ENCODE peak calls at places on chromosome 9, in ten cellular contexts. One of them, this sample, is unnamed.

GRCh38 chr9:14313951-14314423 is at the start of gene NFIB:
- DNase-seq in OCI-LY7: peak
- DNase-seq in colonic mucosa: peak
- DNase-seq in ovary: peak
- DNase-seq in Peyer's patch: no peak
- DNase-seq in mammary epithelial cell: peak
- DNase-seq in AG04450: no peak
- DNase-seq in cardiac muscle cell: peak
- DNase-seq in endodermal cell: no peak
- DNase-seq in K562: peak
- DNase-seq in this sample: no peak

GRCh38 chr9:73667749-73668148 is 516.1 kb downstream of the ANXA1 start:
- DNase-seq in K562: no peak
- DNase-seq in mammary epithelial cell: peak
- DNase-seq in colonic mucosa: no peak
- DNase-seq in endodermal cell: no peak
- DNase-seq in AG04450: no peak
- DNase-seq in Peyer's patch: no peak
- DNase-seq in cardiac muscle cell: no peak
- DNase-seq in ovary: no peak
- DNase-seq in OCI-LY7: no peak
- DNase-seq in this sample: no peak

GRCh38 chr9:98575379-98576346 is 133.1 kb downstream of the GABBR2 start:
- DNase-seq in cardiac muscle cell: no peak
- DNase-seq in ovary: no peak
- DNase-seq in mammary epithelial cell: peak
- DNase-seq in endodermal cell: peak
- DNase-seq in colonic mucosa: no peak
- DNase-seq in OCI-LY7: peak
- DNase-seq in Peyer's patch: no peak
- DNase-seq in AG04450: peak
- DNase-seq in K562: peak
- DNase-seq in this sample: no peak

GRCh38 chr9:134395727-134396257 is 69.5 kb downstream of the RXRA start:
- DNase-seq in cardiac muscle cell: no peak
- DNase-seq in mammary epithelial cell: no peak
- DNase-seq in K562: no peak
- DNase-seq in colonic mucosa: no peak
- DNase-seq in AG04450: no peak
- DNase-seq in endodermal cell: no peak
- DNase-seq in OCI-LY7: no peak
- DNase-seq in Peyer's patch: no peak
- DNase-seq in ovary: no peak
- DNase-seq in this sample: no peak

GRCh38 chr9:95505676-95506437 is 10.9 kb downstream of the PTCH1 start:
- DNase-seq in endodermal cell: peak
- DNase-seq in OCI-LY7: peak
- DNase-seq in colonic mucosa: peak
- DNase-seq in AG04450: no peak
- DNase-seq in cardiac muscle cell: peak
- DNase-seq in Peyer's patch: no peak
- DNase-seq in K562: peak
- DNase-seq in mammary epithelial cell: peak
- DNase-seq in ovary: peak
- DNase-seq in this sample: no peak

GRCh38 chr9:130561056-130561455 is 18.3 kb upstream of the FUBP3 start:
- DNase-seq in Peyer's patch: no peak
- DNase-seq in AG04450: no peak
- DNase-seq in endodermal cell: no peak
- DNase-seq in ovary: no peak
- DNase-seq in cardiac muscle cell: no peak
- DNase-seq in K562: no peak
- DNase-seq in OCI-LY7: no peak
- DNase-seq in colonic mucosa: no peak
- DNase-seq in mammary epithelial cell: peak
- DNase-seq in this sample: no peak

GRCh38 chr9:124594673-124595072 is 87.5 kb upstream of the NR5A1 start:
- DNase-seq in AG04450: no peak
- DNase-seq in Peyer's patch: no peak
- DNase-seq in colonic mucosa: no peak
- DNase-seq in ovary: no peak
- DNase-seq in endodermal cell: no peak
- DNase-seq in K562: no peak
- DNase-seq in OCI-LY7: no peak
- DNase-seq in cardiac muscle cell: peak
- DNase-seq in mammary epithelial cell: no peak
- DNase-seq in this sample: no peak

GRCh38 chr9:127972316-127972871 is 8.4 kb downstream of the EEIG1 start:
- DNase-seq in mammary epithelial cell: no peak
- DNase-seq in K562: no peak
- DNase-seq in AG04450: no peak
- DNase-seq in ovary: peak
- DNase-seq in colonic mucosa: no peak
- DNase-seq in endodermal cell: peak
- DNase-seq in OCI-LY7: no peak
- DNase-seq in cardiac muscle cell: no peak
- DNase-seq in Peyer's patch: no peak
- DNase-seq in this sample: no peak

GRCh38 chr9:15250013-15250412 is 57.0 kb downstream of the TTC39B start:
- DNase-seq in OCI-LY7: no peak
- DNase-seq in AG04450: no peak
- DNase-seq in cardiac muscle cell: peak
- DNase-seq in ovary: no peak
- DNase-seq in mammary epithelial cell: no peak
- DNase-seq in K562: no peak
- DNase-seq in colonic mucosa: no peak
- DNase-seq in endodermal cell: peak
- DNase-seq in Peyer's patch: no peak
- DNase-seq in this sample: no peak

GRCh38 chr9:109498195-109499060 is at the start of gene PTPN3:
- DNase-seq in mammary epithelial cell: peak
- DNase-seq in OCI-LY7: no peak
- DNase-seq in endodermal cell: peak
- DNase-seq in K562: no peak
- DNase-seq in ovary: no peak
- DNase-seq in Peyer's patch: no peak
- DNase-seq in cardiac muscle cell: peak
- DNase-seq in colonic mucosa: peak
- DNase-seq in AG04450: no peak
- DNase-seq in this sample: no peak

GRCh38 chr9:109497193-109498165 is 628 bp downstream of the PTPN3 start:
- DNase-seq in Peyer's patch: no peak
- DNase-seq in OCI-LY7: no peak
- DNase-seq in cardiac muscle cell: peak
- DNase-seq in endodermal cell: peak
- DNase-seq in K562: no peak
- DNase-seq in ovary: no peak
- DNase-seq in AG04450: no peak
- DNase-seq in mammary epithelial cell: peak
- DNase-seq in colonic mucosa: peak
- DNase-seq in this sample: no peak

GRCh38 chr9:109500421-109500974 is 2.4 kb upstream of the PTPN3 start:
- DNase-seq in Peyer's patch: no peak
- DNase-seq in ovary: no peak
- DNase-seq in colonic mucosa: no peak
- DNase-seq in endodermal cell: no peak
- DNase-seq in AG04450: no peak
- DNase-seq in mammary epithelial cell: no peak
- DNase-seq in cardiac muscle cell: no peak
- DNase-seq in OCI-LY7: no peak
- DNase-seq in K562: no peak
- DNase-seq in this sample: no peak

GRCh38 chr9:109499061-109499630 is 1.0 kb upstream of the PTPN3 start:
- DNase-seq in K562: no peak
- DNase-seq in Peyer's patch: no peak
- DNase-seq in colonic mucosa: no peak
- DNase-seq in ovary: no peak
- DNase-seq in AG04450: no peak
- DNase-seq in endodermal cell: no peak
- DNase-seq in cardiac muscle cell: no peak
- DNase-seq in mammary epithelial cell: no peak
- DNase-seq in OCI-LY7: no peak
- DNase-seq in this sample: no peak

DNA sequence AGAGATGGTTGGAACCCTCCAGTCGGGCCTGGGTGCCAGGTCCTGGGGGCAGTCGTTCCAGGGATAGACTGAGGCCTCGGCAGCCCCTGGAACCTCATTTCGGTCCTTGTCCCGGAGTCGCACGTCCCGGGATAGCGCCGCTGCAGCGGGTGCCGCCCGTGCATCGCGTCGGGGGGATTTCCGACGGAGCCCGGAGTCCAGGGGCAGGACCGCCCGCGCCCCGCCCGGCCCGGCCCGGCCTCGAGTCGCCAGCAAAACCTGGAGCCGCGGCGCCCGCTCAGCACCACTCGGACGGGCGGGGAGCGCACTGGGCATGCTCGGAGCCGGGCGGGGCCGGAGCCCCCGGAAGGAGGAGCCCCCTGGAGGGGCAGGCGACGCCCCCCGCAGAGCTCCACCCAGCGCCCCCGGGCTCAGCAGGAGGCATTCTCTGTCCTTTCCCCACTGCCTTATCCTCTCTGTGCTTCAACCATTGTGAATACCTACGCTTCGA is 1.6 kb upstream of the PTPN3 start:
- DNase-seq in mammary epithelial cell: no peak
- DNase-seq in endodermal cell: peak
- DNase-seq in cardiac muscle cell: peak
- DNase-seq in OCI-LY7: no peak
- DNase-seq in ovary: no peak
- DNase-seq in Peyer's patch: no peak
- DNase-seq in AG04450: no peak
- DNase-seq in K562: no peak
- DNase-seq in colonic mucosa: peak
- DNase-seq in this sample: no peak
- H3K4me3 ChIP-seq in mammary epithelial cell: no peak
- H3K4me3 ChIP-seq in endodermal cell: peak
- H3K4me3 ChIP-seq in cardiac muscle cell: peak
- H3K4me3 ChIP-seq in OCI-LY7: no peak
- H3K4me3 ChIP-seq in ovary: peak
- H3K4me3 ChIP-seq in Peyer's patch: peak
- H3K4me3 ChIP-seq in AG04450: peak
- H3K4me3 ChIP-seq in K562: no peak
- H3K4me3 ChIP-seq in colonic mucosa: peak
- H3K4me3 ChIP-seq in this sample: peak

GRCh38 chr9:120966005-120966369 is 39.4 kb upstream of the TRAF1 start:
- DNase-seq in cardiac muscle cell: no peak
- DNase-seq in AG04450: no peak
- DNase-seq in OCI-LY7: no peak
- DNase-seq in K562: no peak
- DNase-seq in ovary: no peak
- DNase-seq in endodermal cell: no peak
- DNase-seq in mammary epithelial cell: no peak
- DNase-seq in Peyer's patch: no peak
- DNase-seq in colonic mucosa: no peak
- DNase-seq in this sample: no peak
- H3K27ac ChIP-seq in cardiac muscle cell: no peak
- H3K27ac ChIP-seq in AG04450: no peak
- H3K27ac ChIP-seq in OCI-LY7: no peak
- H3K27ac ChIP-seq in K562: no peak
- H3K27ac ChIP-seq in ovary: no peak
- H3K27ac ChIP-seq in endodermal cell: peak
- H3K27ac ChIP-seq in mammary epithelial cell: no peak
- H3K27ac ChIP-seq in Peyer's patch: no peak
- H3K27ac ChIP-seq in colonic mucosa: no peak
- H3K27ac ChIP-seq in this sample: peak

DNA sequence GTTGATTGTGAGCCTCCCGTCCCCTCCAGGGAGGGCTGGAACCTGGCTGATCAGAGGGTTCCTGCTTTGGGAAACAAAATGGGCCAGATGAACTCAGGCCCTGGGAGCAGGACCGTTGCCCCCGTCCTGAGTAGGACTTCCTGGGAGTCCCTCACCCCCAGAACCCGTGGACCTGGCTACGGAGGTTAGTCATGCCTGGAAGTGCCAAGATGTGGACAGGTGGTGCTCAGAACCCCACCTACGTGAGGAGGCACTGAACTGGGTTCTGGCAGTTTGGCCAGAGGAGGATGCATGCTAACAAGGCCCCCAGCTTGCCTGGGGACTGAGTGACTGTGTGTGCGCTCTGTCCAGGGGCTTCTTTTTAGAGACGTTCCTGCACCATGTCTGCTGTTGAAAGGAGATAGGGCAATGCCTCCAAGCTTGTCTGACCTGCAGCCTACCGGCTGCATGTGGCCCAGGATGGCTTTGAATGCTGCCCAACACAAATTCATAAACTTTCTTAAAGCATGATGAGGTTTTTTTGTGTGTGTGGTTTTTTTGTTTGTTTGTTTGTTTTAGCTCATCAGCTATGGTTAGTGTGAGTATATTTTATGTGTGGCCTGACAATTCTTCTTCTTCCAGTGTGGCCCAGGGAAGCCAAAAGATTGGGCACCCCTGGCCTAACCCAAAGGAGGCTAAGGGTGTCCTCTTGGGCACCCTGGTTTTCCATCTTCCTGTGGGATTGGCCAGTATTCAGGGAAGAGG is 1.8 kb upstream of the DAB2IP start:
- DNase-seq in endodermal cell: no peak
- DNase-seq in colonic mucosa: no peak
- DNase-seq in mammary epithelial cell: no peak
- DNase-seq in ovary: no peak
- DNase-seq in Peyer's patch: no peak
- DNase-seq in K562: no peak
- DNase-seq in AG04450: no peak
- DNase-seq in OCI-LY7: no peak
- DNase-seq in cardiac muscle cell: peak
- DNase-seq in this sample: no peak
- H3K4me3 ChIP-seq in endodermal cell: peak
- H3K4me3 ChIP-seq in colonic mucosa: no peak
- H3K4me3 ChIP-seq in mammary epithelial cell: no peak
- H3K4me3 ChIP-seq in ovary: no peak
- H3K4me3 ChIP-seq in Peyer's patch: peak
- H3K4me3 ChIP-seq in K562: no peak
- H3K4me3 ChIP-seq in AG04450: no peak
- H3K4me3 ChIP-seq in OCI-LY7: no peak
- H3K4me3 ChIP-seq in cardiac muscle cell: peak
- H3K4me3 ChIP-seq in this sample: peak

DNA sequence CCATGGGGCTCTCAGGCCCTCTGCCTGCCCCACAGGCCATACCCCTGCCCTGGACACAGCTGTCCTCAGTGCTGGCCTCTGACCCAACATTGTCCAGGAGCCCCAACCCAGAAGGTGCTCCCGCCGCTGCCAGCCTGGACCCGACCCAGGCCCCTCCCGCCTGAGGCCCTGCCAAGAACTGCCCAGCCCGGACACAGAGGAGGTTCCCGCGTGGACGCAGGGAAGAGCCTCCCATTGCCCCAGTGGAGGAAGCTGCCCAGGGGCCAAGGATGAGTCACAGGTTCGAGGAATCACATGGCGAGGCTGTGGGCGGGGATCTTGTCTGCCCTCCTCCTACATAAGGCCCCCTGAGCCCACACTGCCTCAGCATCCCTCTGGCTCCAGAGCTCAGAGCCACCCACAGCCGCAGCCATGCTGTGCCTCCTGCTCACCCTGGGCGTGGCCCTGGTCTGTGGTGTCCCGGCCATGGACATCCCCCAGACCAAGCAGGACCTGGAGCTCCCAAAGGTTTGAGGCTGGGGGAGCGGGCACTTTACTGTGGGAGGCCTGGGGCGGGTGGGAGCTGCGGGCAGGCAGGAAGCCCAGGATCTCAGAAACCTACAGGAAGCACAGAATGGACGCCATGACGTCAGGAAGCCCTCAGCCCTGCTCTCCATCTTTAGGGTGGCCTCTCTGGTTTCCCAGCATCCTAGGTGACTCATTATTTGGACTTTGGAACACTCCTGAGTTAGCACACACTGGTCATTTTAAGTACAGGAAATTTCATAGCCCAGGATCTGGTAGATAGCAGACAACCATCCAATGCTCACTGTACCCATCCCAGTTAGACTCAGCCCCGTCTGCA is at the start of gene PAEP:
- DNase-seq in ovary: no peak
- DNase-seq in OCI-LY7: no peak
- DNase-seq in cardiac muscle cell: no peak
- DNase-seq in endodermal cell: peak
- DNase-seq in AG04450: no peak
- DNase-seq in Peyer's patch: no peak
- DNase-seq in K562: peak
- DNase-seq in mammary epithelial cell: no peak
- DNase-seq in colonic mucosa: no peak
- DNase-seq in this sample: no peak
- H3K27ac ChIP-seq in ovary: no peak
- H3K27ac ChIP-seq in OCI-LY7: no peak
- H3K27ac ChIP-seq in cardiac muscle cell: no peak
- H3K27ac ChIP-seq in endodermal cell: no peak
- H3K27ac ChIP-seq in AG04450: no peak
- H3K27ac ChIP-seq in Peyer's patch: no peak
- H3K27ac ChIP-seq in K562: no peak
- H3K27ac ChIP-seq in mammary epithelial cell: no peak
- H3K27ac ChIP-seq in colonic mucosa: no peak
- H3K27ac ChIP-seq in this sample: no peak

This sample was measured in SK-N-MC.